ENCODE peak calls at places on chromosome 17, in six cellular contexts. G, P, F, B, C and A are unnamed samples.

GRCh38 chr17:44222112-44222869 is 2.8 kb upstream of the UBTF start:
- DNase-seq in G (peak; percentile 52), P (peak; percentile 17), F (peak; percentile 86), B (no peak), C (peak; percentile 60), A (peak; percentile 27)

GRCh38 chr17:1354022-1354421 is 46.0 kb downstream of the YWHAE start:
- DNase-seq in G (no peak), P (no peak), F (no peak), B (no peak), C (no peak), A (no peak)

GRCh38 chr17:76458580-76459490 is 5.9 kb upstream of the UBE2O start:
- DNase-seq in G (no peak), P (no peak), F (no peak), B (no peak), C (peak; percentile 60), A (no peak)

GRCh38 chr17:19017804-19018599 is 13.4 kb upstream of the FAM83G start:
- DNase-seq in G (no peak), P (no peak), F (no peak), B (no peak), C (no peak), A (no peak)

GRCh38 chr17:9598661-9599060 is 22.2 kb downstream of the CFAP52 start:
- DNase-seq in G (no peak), P (no peak), F (no peak), B (no peak), C (no peak), A (no peak)

GRCh38 chr17:8520981-8521380 is 85.3 kb downstream of the NDEL1 start:
- DNase-seq in G (no peak), P (no peak), F (no peak), B (no peak), C (no peak), A (no peak)

GRCh38 chr17:39928868-39929651 is 1.5 kb downstream of the LRRC3C start:
- DNase-seq in G (no peak), P (no peak), F (no peak), B (no peak), C (peak; percentile 80), A (no peak)

GRCh38 chr17:56305017-56305416 is 151.7 kb downstream of the ANKFN1 start:
- DNase-seq in G (no peak), P (no peak), F (no peak), B (no peak), C (no peak), A (no peak)

GRCh38 chr17:36937001-36937960 is at the start of gene LHX1:
- DNase-seq in G (no peak), P (no peak), F (no peak), B (no peak), C (no peak), A (no peak)

GRCh38 chr17:56598471-56598870 is 5.0 kb downstream of the NOG start:
- DNase-seq in G (no peak), P (no peak), F (no peak), B (no peak), C (no peak), A (no peak)

GRCh38 chr17:76385892-76386786 is 1.7 kb downstream of the SPHK1 start:
- DNase-seq in G (peak; percentile 86), P (peak; percentile 68), F (no peak), B (no peak), C (peak; percentile 84), A (peak; percentile 73)

GRCh38 chr17:75684924-75685323 is 17.8 kb downstream of the SAP30BP start:
- DNase-seq in G (no peak), P (no peak), F (no peak), B (no peak), C (peak; percentile 93), A (no peak)

GRCh38 chr17:16918443-16918842 is 53.5 kb downstream of the TNFRSF13B start:
- DNase-seq in G (no peak), P (no peak), F (no peak), B (no peak), C (no peak), A (no peak)

GRCh38 chr17:73174126-73174525 is 9.3 kb downstream of the SSTR2 start:
- DNase-seq in G (no peak), P (no peak), F (no peak), B (no peak), C (no peak), A (no peak)

GRCh38 chr17:67461876-67462275 is 84.8 kb downstream of the PITPNC1 start:
- DNase-seq in G (no peak), P (no peak), F (no peak), B (no peak), C (no peak), A (no peak)

GRCh38 chr17:66625321-66625767 is 209.6 kb upstream of the CACNG5 start:
- DNase-seq in G (no peak), P (no peak), F (no peak), B (no peak), C (peak; percentile 48), A (no peak)

GRCh38 chr17:75876938-75877751 is 1.2 kb downstream of the TRIM47 start:
- DNase-seq in G (no peak), P (no peak), F (peak; percentile 73), B (no peak), C (peak; percentile 81), A (no peak)

GRCh38 chr17:21223086-21223485 is 9.1 kb upstream of the TMEM11 start:
- DNase-seq in G (no peak), P (no peak), F (no peak), B (no peak), C (no peak), A (no peak)